ENCODE peak calls at places on chromosomes 16 and 17, in seven cellular contexts. D is HCEC 1CT, B is cardiac muscle cell, J is PC-9, W is progenitor cell of endocrine pancreas, A is hepatocyte, U is stromal cell of bone marrow. E is an unnamed sample.

GRCh38 chr17:44672479-44673093 is 16.3 kb downstream of the MEIOC start:
- DNase-seq in D (peak), B (peak), J (no peak), W (no peak), A (peak), U (no peak), E (no peak)

GRCh38 chr16:22220714-22221113 is 14.6 kb downstream of the EEF2K start:
- DNase-seq in D (no peak), B (no peak), J (no peak), W (no peak), A (no peak), U (no peak), E (no peak)

GRCh38 chr17:40647549-40648325 is at the start of gene SMARCE1:
- DNase-seq in D (peak), B (peak), J (peak), W (peak), A (peak), U (peak), E (peak)

GRCh38 chr17:36198831-36199465 is 2.4 kb upstream of the CCL3L1 start:
- DNase-seq in D (no peak), B (no peak), J (no peak), W (no peak), A (peak), U (no peak), E (no peak)

GRCh38 chr16:49472598-49472997 is 99.0 kb downstream of the C16orf78 start:
- DNase-seq in D (no peak), B (no peak), J (no peak), W (no peak), A (no peak), U (no peak), E (no peak)

GRCh38 chr16:71555230-71555891 is 21.5 kb downstream of the TAT start:
- DNase-seq in D (no peak), B (peak), J (peak), W (no peak), A (no peak), U (no peak), E (no peak)

GRCh38 chr16:24915576-24915975 is 69.8 kb downstream of the SLC5A11 start:
- DNase-seq in D (no peak), B (no peak), J (no peak), W (no peak), A (no peak), U (no peak), E (no peak)

GRCh38 chr17:51164911-51165679 is 1.1 kb upstream of the NME2 start:
- DNase-seq in D (no peak), B (no peak), J (peak), W (no peak), A (peak), U (no peak), E (no peak)

GRCh38 chr17:42660692-42661345 is 1.7 kb downstream of the TUBG2 start:
- DNase-seq in D (peak), B (peak), J (peak), W (no peak), A (peak), U (peak), E (no peak)

GRCh38 chr16:48064971-48065370 is 90.8 kb downstream of the ABCC12 start:
- DNase-seq in D (peak), B (peak), J (peak), W (no peak), A (no peak), U (no peak), E (no peak)

GRCh38 chr16:82629441-82630027 is 2.8 kb downstream of the CDH13 start:
- DNase-seq in D (peak), B (peak), J (no peak), W (no peak), A (no peak), U (peak), E (no peak)

GRCh38 chr16:89604764-89605163 is 8.7 kb upstream of the DPEP1 start:
- DNase-seq in D (no peak), B (no peak), J (no peak), W (no peak), A (no peak), U (no peak), E (no peak)

GRCh38 chr17:46020023-46020735 is 21.1 kb downstream of the STH start:
- DNase-seq in D (no peak), B (no peak), J (no peak), W (no peak), A (no peak), U (no peak), E (no peak)

GRCh38 chr17:42287305-42288077 is 807 bp upstream of the STAT5A start:
- DNase-seq in D (no peak), B (peak), J (no peak), W (no peak), A (no peak), U (no peak), E (no peak)

GRCh38 chr16:88992351-88993005 is 15.5 kb upstream of the CBFA2T3 start:
- DNase-seq in D (no peak), B (no peak), J (no peak), W (no peak), A (no peak), U (no peak), E (no peak)

GRCh38 chr17:47997595-47997994 is 26.7 kb downstream of the CDK5RAP3 start:
- DNase-seq in D (no peak), B (no peak), J (no peak), W (no peak), A (no peak), U (no peak), E (no peak)

GRCh38 chr17:19370493-19370960 is 7.8 kb upstream of the MAPK7 start:
- DNase-seq in D (no peak), B (peak), J (no peak), W (no peak), A (no peak), U (no peak), E (no peak)

GRCh38 chr16:11497329-11497805 is 89.4 kb downstream of the LITAF start:
- DNase-seq in D (peak), B (peak), J (peak), W (no peak), A (peak), U (peak), E (peak)

GRCh38 chr17:20986767-20987510 is 55.9 kb downstream of the USP22 start:
- DNase-seq in D (no peak), B (no peak), J (no peak), W (no peak), A (no peak), U (no peak), E (no peak)

GRCh38 chr17:35607239-35607817 is 20.2 kb downstream of the AP2B1 start:
- DNase-seq in D (no peak), B (no peak), J (no peak), W (no peak), A (no peak), U (no peak), E (no peak)

GRCh38 chr17:44786551-44787081 is 27.8 kb downstream of the ADAM11 start:
- DNase-seq in D (no peak), B (no peak), J (no peak), W (no peak), A (no peak), U (no peak), E (no peak)

GRCh38 chr16:24036614-24037013 is 200.8 kb downstream of the PRKCB start:
- DNase-seq in D (peak), B (peak), J (no peak), W (peak), A (peak), U (peak), E (peak)

GRCh38 chr17:76458580-76459490 is 5.9 kb upstream of the UBE2O start:
- DNase-seq in D (peak), B (peak), J (no peak), W (no peak), A (peak), U (no peak), E (peak)

GRCh38 chr16:2090819-2091721 is 43.3 kb downstream of the TSC2 start:
- DNase-seq in D (no peak), B (peak), J (peak), W (peak), A (peak), U (no peak), E (peak)

GRCh38 chr17:81680150-81680549 is 3.4 kb downstream of the ARL16 start:
- DNase-seq in D (no peak), B (no peak), J (no peak), W (no peak), A (no peak), U (no peak), E (no peak)

GRCh38 chr17:31499771-31500554 is 108.5 kb downstream of the RAB11FIP4 start:
- DNase-seq in D (no peak), B (peak), J (peak), W (no peak), A (no peak), U (peak), E (no peak)

GRCh38 chr16:2969545-2970521 is 685 bp downstream of the PAQR4 start:
- DNase-seq in D (peak), B (peak), J (peak), W (peak), A (peak), U (no peak), E (peak)

GRCh38 chr16:66277311-66278070 is 89.0 kb upstream of the CDH5 start:
- DNase-seq in D (no peak), B (no peak), J (no peak), W (no peak), A (no peak), U (no peak), E (no peak)

GRCh38 chr17:65559802-65560627 is 1.4 kb downstream of the AXIN2 start:
- DNase-seq in D (no peak), B (peak), J (no peak), W (peak), A (peak), U (no peak), E (peak)

GRCh38 chr16:10180771-10181163 is 1.5 kb downstream of the GRIN2A start:
- DNase-seq in D (no peak), B (peak), J (no peak), W (peak), A (peak), U (no peak), E (peak)

GRCh38 chr17:79064026-79064425 is 10.6 kb upstream of the ENGASE start:
- DNase-seq in D (no peak), B (no peak), J (no peak), W (no peak), A (no peak), U (no peak), E (no peak)

GRCh38 chr17:21039839-21040575 is 2.8 kb downstream of the USP22 start:
- DNase-seq in D (peak), B (peak), J (peak), W (no peak), A (peak), U (no peak), E (peak)